ENCODE peak calls at places on chromosome 9, in four cellular contexts. M is nephron progenitor cell, K is Calu3, D is GM19239. I is an unnamed sample.

GRCh38 chr9:124216474-124217176 is 41.1 kb upstream of the NEK6 start:
- DNase-seq in D (no peak), K (no peak), M (no peak), I (no peak)

GRCh38 chr9:132434875-132435274 is 24.9 kb downstream of the CFAP77 start:
- DNase-seq in M (no peak), K (no peak), D (no peak), I (no peak)

GRCh38 chr9:98989036-98990000 is 45.6 kb downstream of the COL15A1 start:
- DNase-seq in D (no peak), M (no peak), K (no peak), I (peak; percentile 76)

GRCh38 chr9:14068690-14069089 is 245.3 kb downstream of the NFIB start:
- DNase-seq in D (no peak), K (no peak), M (no peak), I (no peak)

GRCh38 chr9:17082343-17082742 is 52.5 kb upstream of the CNTLN start:
- DNase-seq in M (peak; percentile 33), D (no peak), K (no peak), I (peak; percentile 16)

GRCh38 chr9:78001946-78002731 is 29.5 kb downstream of the GNAQ start:
- DNase-seq in D (no peak), M (no peak), K (no peak), I (no peak)

GRCh38 chr9:135905380-135906282 is 1.7 kb downstream of the CAMSAP1 start:
- DNase-seq in K (peak; percentile 30), D (no peak), M (no peak), I (no peak)

GRCh38 chr9:136659861-136660784 is 2.6 kb upstream of the EGFL7 start:
- DNase-seq in M (no peak), K (no peak), D (no peak), I (no peak)

GRCh38 chr9:22229069-22229468 is 217.6 kb upstream of the DMRTA1 start:
- DNase-seq in M (no peak), D (no peak), K (no peak), I (no peak)

GRCh38 chr9:118230319-118230718 is 526.1 kb downstream of the TLR4 start:
- DNase-seq in M (no peak), D (no peak), K (no peak), I (no peak)

GRCh38 chr9:106670418-106670817 is 192.5 kb upstream of the ZNF462 start:
- DNase-seq in K (no peak), D (no peak), M (no peak), I (no peak)

GRCh38 chr9:1354066-1354465 is 303.9 kb downstream of the DMRT2 start:
- DNase-seq in M (no peak), K (no peak), D (no peak), I (no peak)

GRCh38 chr9:79962836-79963235 is 391.1 kb downstream of the TLE4 start:
- DNase-seq in D (no peak), M (no peak), K (no peak), I (no peak)

GRCh38 chr9:89917861-89918260 is 313.0 kb downstream of the GADD45G start:
- DNase-seq in D (no peak), K (no peak), M (no peak), I (no peak)

GRCh38 chr9:123411191-123411590 is 55.2 kb downstream of the CRB2 start:
- DNase-seq in M (no peak), K (no peak), D (no peak), I (no peak)

GRCh38 chr9:16530669-16531461 is 339.6 kb downstream of the BNC2 start:
- DNase-seq in M (no peak), K (no peak), D (no peak), I (no peak)

GRCh38 chr9:136721339-136722092 is 9.1 kb downstream of the DIPK1B start:
- DNase-seq in M (no peak), D (no peak), K (no peak), I (no peak)

GRCh38 chr9:70761139-70761538 is 346.7 kb upstream of the KLF9 start:
- DNase-seq in K (no peak), D (no peak), M (no peak), I (no peak)

GRCh38 chr9:131739988-131740648 is at the start of gene RAPGEF1:
- DNase-seq in D (peak; percentile 90), K (peak; percentile 79), M (peak; percentile 86), I (peak; percentile 62)

GRCh38 chr9:131521822-131522221 is 9.2 kb downstream of the UCK1 start:
- DNase-seq in K (no peak), M (no peak), D (no peak), I (no peak)

GRCh38 chr9:72772641-72773040 is 180.2 kb downstream of the ALDH1A1 start:
- DNase-seq in K (no peak), D (no peak), M (no peak), I (no peak)

GRCh38 chr9:97721396-97721795 is 24.3 kb upstream of the XPA start:
- DNase-seq in K (no peak), M (no peak), D (no peak), I (no peak)

GRCh38 chr9:70053864-70054263 is 10.2 kb downstream of the MAMDC2 start:
- DNase-seq in D (no peak), M (no peak), K (peak; percentile 42), I (peak; percentile 57)

GRCh38 chr9:137757613-137758029 is 120.0 kb upstream of the CACNA1B start:
- DNase-seq in D (peak; percentile 56), K (no peak), M (no peak), I (no peak)

GRCh38 chr9:120366646-120367019 is 213.3 kb downstream of the CDK5RAP2 start:
- DNase-seq in K (peak; percentile 7), M (no peak), D (no peak), I (peak; percentile 40)

GRCh38 chr9:126692759-126693427 is 79.2 kb downstream of the LMX1B start:
- DNase-seq in M (no peak), K (no peak), D (no peak), I (no peak)

GRCh38 chr9:87834357-87834756 is 48.3 kb upstream of the SPATA31E1 start:
- DNase-seq in M (peak; percentile 36), D (no peak), K (peak; percentile 74), I (no peak)

GRCh38 chr9:109194157-109194556 is 27.1 kb upstream of the FRRS1L start:
- DNase-seq in M (no peak), K (no peak), D (no peak), I (no peak)

GRCh38 chr9:91889161-91889560 is 60.9 kb downstream of the ROR2 start:
- DNase-seq in M (no peak), K (no peak), D (no peak), I (no peak)

GRCh38 chr9:78234810-78235209 is 1.1 kb upstream of the CEP78 start:
- DNase-seq in M (no peak), K (no peak), D (no peak), I (no peak)

GRCh38 chr9:123049589-123050222 is 16.2 kb downstream of the GPR21 start:
- DNase-seq in M (no peak), K (no peak), D (no peak), I (no peak)

GRCh38 chr9:78325343-78325742 is 28.4 kb downstream of the PSAT1 start:
- DNase-seq in M (no peak), D (no peak), K (no peak), I (no peak)

GRCh38 chr9:136058801-136059302 is 36.2 kb downstream of the NACC2 start:
- DNase-seq in K (no peak), M (no peak), D (peak; percentile 4), I (no peak)

GRCh38 chr9:33785914-33786313 is 9.4 kb upstream of the PRSS3 start:
- DNase-seq in K (no peak), M (no peak), D (no peak), I (no peak)

GRCh38 chr9:121599186-121599871 is 52.1 kb upstream of the DAB2IP start:
- DNase-seq in D (no peak), M (peak; percentile 87), K (peak; percentile 90), I (peak; percentile 78)

GRCh38 chr9:33436445-33436844 is 10.9 kb downstream of the AQP3 start:
- DNase-seq in K (no peak), D (no peak), M (no peak), I (no peak)